ENCODE peak calls at places on chromosome 1, in eight cellular contexts. One of them, this sample, is unnamed. For H3K4me1, the result is how much of the 10 kb centered on the place peaks cover.

GRCh38 chr1:69196071-69196470 is 371.7 kb upstream of the LRRC7 start:
- DNase-seq in OCI-LY7: no peak
- DNase-seq in uterus: no peak
- DNase-seq in pancreas: no peak
- DNase-seq in right atrium auricular region: no peak
- DNase-seq in neural progenitor cell: no peak
- DNase-seq in mesendoderm: no peak
- DNase-seq in fibroblast of lung: no peak
- DNase-seq in this sample: no peak

GRCh38 chr1:200962631-200963030 is 60.9 kb downstream of the KIF21B start:
- DNase-seq in neural progenitor cell: no peak
- DNase-seq in uterus: no peak
- DNase-seq in OCI-LY7: no peak
- DNase-seq in fibroblast of lung: no peak
- DNase-seq in pancreas: peak
- DNase-seq in mesendoderm: no peak
- DNase-seq in right atrium auricular region: no peak
- DNase-seq in this sample: no peak

GRCh38 chr1:30525980-30526651 is 197.3 kb downstream of the MATN1 start:
- DNase-seq in neural progenitor cell: no peak
- DNase-seq in uterus: peak
- DNase-seq in fibroblast of lung: peak
- DNase-seq in OCI-LY7: no peak
- DNase-seq in mesendoderm: peak
- DNase-seq in right atrium auricular region: peak
- DNase-seq in pancreas: peak
- DNase-seq in this sample: no peak

GRCh38 chr1:157132602-157133167 is 5.5 kb downstream of the ETV3 start:
- DNase-seq in uterus: no peak
- DNase-seq in OCI-LY7: no peak
- DNase-seq in right atrium auricular region: no peak
- DNase-seq in fibroblast of lung: no peak
- DNase-seq in pancreas: no peak
- DNase-seq in mesendoderm: peak
- DNase-seq in neural progenitor cell: no peak
- DNase-seq in this sample: no peak

GRCh38 chr1:234309598-234310459 is 63.4 kb upstream of the COA6 start:
- DNase-seq in uterus: no peak
- DNase-seq in pancreas: peak
- DNase-seq in fibroblast of lung: peak
- DNase-seq in mesendoderm: peak
- DNase-seq in neural progenitor cell: peak
- DNase-seq in right atrium auricular region: no peak
- DNase-seq in OCI-LY7: peak
- DNase-seq in this sample: peak

GRCh38 chr1:200890818-200891773 is 3.6 kb upstream of the INAVA start:
- DNase-seq in uterus: no peak
- DNase-seq in right atrium auricular region: no peak
- DNase-seq in pancreas: peak
- DNase-seq in OCI-LY7: no peak
- DNase-seq in fibroblast of lung: peak
- DNase-seq in mesendoderm: peak
- DNase-seq in neural progenitor cell: peak
- DNase-seq in this sample: no peak

GRCh38 chr1:170669586-170670332 is 5.8 kb downstream of the PRRX1 start:
- DNase-seq in right atrium auricular region: no peak
- DNase-seq in neural progenitor cell: no peak
- DNase-seq in OCI-LY7: no peak
- DNase-seq in pancreas: no peak
- DNase-seq in uterus: no peak
- DNase-seq in fibroblast of lung: no peak
- DNase-seq in mesendoderm: peak
- DNase-seq in this sample: no peak

GRCh38 chr1:37034301-37035013 is at the start of gene GRIK3:
- DNase-seq in fibroblast of lung: no peak
- DNase-seq in right atrium auricular region: no peak
- DNase-seq in OCI-LY7: peak
- DNase-seq in neural progenitor cell: peak
- DNase-seq in mesendoderm: peak
- DNase-seq in pancreas: peak
- DNase-seq in uterus: no peak
- DNase-seq in this sample: no peak

GRCh38 chr1:228879164-228879563 is 143.9 kb downstream of the RHOU start:
- DNase-seq in right atrium auricular region: no peak
- DNase-seq in OCI-LY7: no peak
- DNase-seq in fibroblast of lung: no peak
- DNase-seq in uterus: no peak
- DNase-seq in neural progenitor cell: no peak
- DNase-seq in pancreas: no peak
- DNase-seq in mesendoderm: no peak
- DNase-seq in this sample: no peak

GRCh38 chr1:164685656-164686055 is 126.7 kb downstream of the PBX1 start:
- DNase-seq in OCI-LY7: no peak
- DNase-seq in neural progenitor cell: no peak
- DNase-seq in right atrium auricular region: no peak
- DNase-seq in pancreas: no peak
- DNase-seq in fibroblast of lung: no peak
- DNase-seq in mesendoderm: no peak
- DNase-seq in uterus: no peak
- DNase-seq in this sample: no peak

GRCh38 chr1:194171596-194171995 is 985.2 kb upstream of the B3GALT2 start:
- DNase-seq in right atrium auricular region: no peak
- DNase-seq in pancreas: no peak
- DNase-seq in mesendoderm: no peak
- DNase-seq in uterus: no peak
- DNase-seq in neural progenitor cell: no peak
- DNase-seq in fibroblast of lung: no peak
- DNase-seq in OCI-LY7: no peak
- DNase-seq in this sample: no peak
- H3K4me3 ChIP-seq in right atrium auricular region: no peak
- H3K4me3 ChIP-seq in pancreas: no peak
- H3K4me3 ChIP-seq in mesendoderm: no peak
- H3K4me3 ChIP-seq in uterus: no peak
- H3K4me3 ChIP-seq in neural progenitor cell: no peak
- H3K4me3 ChIP-seq in fibroblast of lung: no peak
- H3K4me3 ChIP-seq in OCI-LY7: no peak
- H3K4me3 ChIP-seq in this sample: no peak

GRCh38 chr1:154568165-154568815 is 712 bp downstream of the CHRNB2 start:
- DNase-seq in OCI-LY7: no peak
- DNase-seq in uterus: no peak
- DNase-seq in pancreas: no peak
- DNase-seq in fibroblast of lung: no peak
- DNase-seq in mesendoderm: no peak
- DNase-seq in neural progenitor cell: no peak
- DNase-seq in right atrium auricular region: no peak
- DNase-seq in this sample: no peak
- H3K4me1 ChIP-seq in OCI-LY7: under half
- H3K4me1 ChIP-seq in uterus: under half
- H3K4me1 ChIP-seq in pancreas: under half
- H3K4me1 ChIP-seq in fibroblast of lung: under half
- H3K4me1 ChIP-seq in mesendoderm: under half
- H3K4me1 ChIP-seq in neural progenitor cell: under half
- H3K4me1 ChIP-seq in right atrium auricular region: under half
- H3K4me1 ChIP-seq in this sample: under half

GRCh38 chr1:178724734-178725602 is at the start of gene RALGPS2:
- DNase-seq in uterus: peak
- DNase-seq in mesendoderm: peak
- DNase-seq in pancreas: peak
- DNase-seq in right atrium auricular region: no peak
- DNase-seq in neural progenitor cell: peak
- DNase-seq in OCI-LY7: peak
- DNase-seq in fibroblast of lung: peak
- DNase-seq in this sample: peak

GRCh38 chr1:178725603-178726517 is 816 bp downstream of the RALGPS2 start:
- DNase-seq in right atrium auricular region: no peak
- DNase-seq in OCI-LY7: peak
- DNase-seq in neural progenitor cell: peak
- DNase-seq in uterus: peak
- DNase-seq in mesendoderm: peak
- DNase-seq in fibroblast of lung: peak
- DNase-seq in pancreas: peak
- DNase-seq in this sample: peak

GRCh38 chr1:178723541-178723940 is 1.5 kb upstream of the RALGPS2 start:
- DNase-seq in uterus: no peak
- DNase-seq in OCI-LY7: no peak
- DNase-seq in pancreas: no peak
- DNase-seq in neural progenitor cell: no peak
- DNase-seq in right atrium auricular region: no peak
- DNase-seq in mesendoderm: no peak
- DNase-seq in fibroblast of lung: peak
- DNase-seq in this sample: no peak

GRCh38 chr1:178726545-178726944 is 1.5 kb downstream of the RALGPS2 start:
- DNase-seq in OCI-LY7: no peak
- DNase-seq in mesendoderm: no peak
- DNase-seq in fibroblast of lung: no peak
- DNase-seq in pancreas: no peak
- DNase-seq in neural progenitor cell: no peak
- DNase-seq in right atrium auricular region: no peak
- DNase-seq in uterus: no peak
- DNase-seq in this sample: no peak

GRCh38 chr1:178724386-178724733 is 684 bp upstream of the RALGPS2 start:
- DNase-seq in neural progenitor cell: peak
- DNase-seq in pancreas: no peak
- DNase-seq in fibroblast of lung: no peak
- DNase-seq in mesendoderm: no peak
- DNase-seq in right atrium auricular region: no peak
- DNase-seq in uterus: no peak
- DNase-seq in OCI-LY7: peak
- DNase-seq in this sample: no peak
- H3K4me3 ChIP-seq in neural progenitor cell: peak
- H3K4me3 ChIP-seq in pancreas: peak
- H3K4me3 ChIP-seq in fibroblast of lung: peak
- H3K4me3 ChIP-seq in mesendoderm: no peak
- H3K4me3 ChIP-seq in right atrium auricular region: peak
- H3K4me3 ChIP-seq in uterus: peak
- H3K4me3 ChIP-seq in OCI-LY7: peak
- H3K4me3 ChIP-seq in this sample: peak

GRCh38 chr1:184150776-184151531 is 99.4 kb downstream of the TSEN15 start:
- DNase-seq in fibroblast of lung: peak
- DNase-seq in uterus: no peak
- DNase-seq in pancreas: no peak
- DNase-seq in right atrium auricular region: peak
- DNase-seq in mesendoderm: no peak
- DNase-seq in OCI-LY7: no peak
- DNase-seq in neural progenitor cell: no peak
- DNase-seq in this sample: no peak
- H3K4me1 ChIP-seq in fibroblast of lung: under half
- H3K4me1 ChIP-seq in uterus: under half
- H3K4me1 ChIP-seq in pancreas: under half
- H3K4me1 ChIP-seq in right atrium auricular region: under half
- H3K4me1 ChIP-seq in mesendoderm: under half
- H3K4me1 ChIP-seq in OCI-LY7: under half
- H3K4me1 ChIP-seq in neural progenitor cell: under half
- H3K4me1 ChIP-seq in this sample: under half

GRCh38 chr1:27031235-27032118 is 18.8 kb upstream of the TENT5B start:
- DNase-seq in OCI-LY7: no peak
- DNase-seq in fibroblast of lung: peak
- DNase-seq in right atrium auricular region: peak
- DNase-seq in neural progenitor cell: peak
- DNase-seq in mesendoderm: peak
- DNase-seq in uterus: peak
- DNase-seq in pancreas: peak
- DNase-seq in this sample: peak
- H3K4me3 ChIP-seq in OCI-LY7: no peak
- H3K4me3 ChIP-seq in fibroblast of lung: peak
- H3K4me3 ChIP-seq in right atrium auricular region: peak
- H3K4me3 ChIP-seq in neural progenitor cell: peak
- H3K4me3 ChIP-seq in mesendoderm: no peak
- H3K4me3 ChIP-seq in uterus: peak
- H3K4me3 ChIP-seq in pancreas: peak
- H3K4me3 ChIP-seq in this sample: peak

DNA sequence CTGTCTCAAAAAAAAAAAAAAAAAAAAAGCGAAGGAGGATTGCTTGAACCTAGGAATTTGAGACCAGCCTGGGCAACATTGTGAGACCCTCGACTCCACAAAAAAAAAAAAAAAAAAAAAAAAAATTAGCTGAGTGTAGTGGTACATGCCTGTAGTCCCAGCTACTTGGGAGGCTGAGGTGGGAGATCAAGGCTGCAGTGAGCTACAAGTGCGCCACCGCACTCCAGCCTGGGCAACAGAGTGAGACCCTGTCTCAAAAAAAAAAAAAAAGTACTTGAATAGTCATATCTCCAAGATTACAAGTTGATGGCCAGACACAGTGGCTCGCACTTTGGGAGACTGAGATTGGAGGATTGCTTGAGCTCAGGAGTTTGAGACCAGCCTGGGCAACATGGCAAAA is 27.4 kb downstream of the ENO1 start:
- DNase-seq in uterus: no peak
- DNase-seq in OCI-LY7: no peak
- DNase-seq in mesendoderm: no peak
- DNase-seq in right atrium auricular region: no peak
- DNase-seq in neural progenitor cell: no peak
- DNase-seq in pancreas: no peak
- DNase-seq in fibroblast of lung: no peak
- DNase-seq in this sample: no peak
- H3K4me1 ChIP-seq in uterus: under half
- H3K4me1 ChIP-seq in OCI-LY7: under half
- H3K4me1 ChIP-seq in mesendoderm: under half
- H3K4me1 ChIP-seq in right atrium auricular region: under half
- H3K4me1 ChIP-seq in neural progenitor cell: under half
- H3K4me1 ChIP-seq in pancreas: under half
- H3K4me1 ChIP-seq in fibroblast of lung: under half
- H3K4me1 ChIP-seq in this sample: under half

This sample was measured in right lobe of liver.